ENCODE peak calls at places on chromosomes 3 and 15, in ten cellular contexts. One of them, this sample, is unnamed.

GRCh38 chr3:45644063-45644462 is 45.1 kb upstream of the SACM1L start:
- DNase-seq in hepatocyte: no peak
- DNase-seq in aorta: no peak
- DNase-seq in body of pancreas: no peak
- DNase-seq in breast epithelium: no peak
- DNase-seq in kidney: no peak
- DNase-seq in keratinocyte: no peak
- DNase-seq in colonic mucosa: no peak
- DNase-seq in GM23248: peak; percentile 89
- DNase-seq in astrocyte: peak; percentile 79
- DNase-seq in this sample: no peak

GRCh38 chr3:156594229-156594683 is 39.3 kb upstream of the SSR3 start:
- DNase-seq in hepatocyte: peak; percentile 43
- DNase-seq in aorta: no peak
- DNase-seq in body of pancreas: peak; percentile 28
- DNase-seq in breast epithelium: no peak
- DNase-seq in kidney: no peak
- DNase-seq in keratinocyte: no peak
- DNase-seq in colonic mucosa: no peak
- DNase-seq in GM23248: peak; percentile 32
- DNase-seq in astrocyte: no peak
- DNase-seq in this sample: no peak

GRCh38 chr3:157429703-157430102 is 6.9 kb upstream of the PTX3 start:
- DNase-seq in hepatocyte: no peak
- DNase-seq in aorta: no peak
- DNase-seq in body of pancreas: no peak
- DNase-seq in breast epithelium: no peak
- DNase-seq in kidney: no peak
- DNase-seq in keratinocyte: no peak
- DNase-seq in colonic mucosa: no peak
- DNase-seq in GM23248: peak; percentile 71
- DNase-seq in astrocyte: no peak
- DNase-seq in this sample: no peak

GRCh38 chr3:143571548-143571947 is 276.7 kb downstream of the SLC9A9 start:
- DNase-seq in hepatocyte: no peak
- DNase-seq in aorta: no peak
- DNase-seq in body of pancreas: no peak
- DNase-seq in breast epithelium: no peak
- DNase-seq in kidney: no peak
- DNase-seq in keratinocyte: no peak
- DNase-seq in colonic mucosa: no peak
- DNase-seq in GM23248: peak; percentile 33
- DNase-seq in astrocyte: peak; percentile 53
- DNase-seq in this sample: no peak

GRCh38 chr3:84573962-84574361 is 384.8 kb upstream of the CADM2 start:
- DNase-seq in hepatocyte: no peak
- DNase-seq in aorta: no peak
- DNase-seq in body of pancreas: no peak
- DNase-seq in breast epithelium: no peak
- DNase-seq in kidney: no peak
- DNase-seq in keratinocyte: no peak
- DNase-seq in colonic mucosa: no peak
- DNase-seq in GM23248: no peak
- DNase-seq in astrocyte: no peak
- DNase-seq in this sample: no peak

GRCh38 chr15:84638103-84638502 is 16.0 kb downstream of the WDR73 start:
- DNase-seq in hepatocyte: peak; percentile 39
- DNase-seq in aorta: no peak
- DNase-seq in body of pancreas: peak; percentile 42
- DNase-seq in breast epithelium: no peak
- DNase-seq in kidney: no peak
- DNase-seq in keratinocyte: no peak
- DNase-seq in colonic mucosa: no peak
- DNase-seq in GM23248: peak; percentile 56
- DNase-seq in astrocyte: no peak
- DNase-seq in this sample: peak; percentile 52

GRCh38 chr3:111227216-111227615 is 155.6 kb downstream of the NECTIN3 start:
- DNase-seq in hepatocyte: no peak
- DNase-seq in aorta: no peak
- DNase-seq in body of pancreas: no peak
- DNase-seq in breast epithelium: no peak
- DNase-seq in kidney: no peak
- DNase-seq in keratinocyte: no peak
- DNase-seq in colonic mucosa: no peak
- DNase-seq in GM23248: peak; percentile 74
- DNase-seq in astrocyte: peak; percentile 89
- DNase-seq in this sample: no peak

GRCh38 chr3:184564685-184565385 is 3.2 kb downstream of the EPHB3 start:
- DNase-seq in hepatocyte: no peak
- DNase-seq in aorta: no peak
- DNase-seq in body of pancreas: no peak
- DNase-seq in breast epithelium: no peak
- DNase-seq in kidney: no peak
- DNase-seq in keratinocyte: no peak
- DNase-seq in colonic mucosa: no peak
- DNase-seq in GM23248: no peak
- DNase-seq in astrocyte: no peak
- DNase-seq in this sample: no peak

GRCh38 chr3:125061170-125061569 is 5.4 kb upstream of the HEG1 start:
- DNase-seq in hepatocyte: peak; percentile 48
- DNase-seq in aorta: no peak
- DNase-seq in body of pancreas: peak; percentile 39
- DNase-seq in breast epithelium: no peak
- DNase-seq in kidney: no peak
- DNase-seq in keratinocyte: no peak
- DNase-seq in colonic mucosa: no peak
- DNase-seq in GM23248: peak; percentile 64
- DNase-seq in astrocyte: no peak
- DNase-seq in this sample: no peak

GRCh38 chr3:125058529-125058928 is 2.7 kb upstream of the HEG1 start:
- DNase-seq in hepatocyte: no peak
- DNase-seq in aorta: no peak
- DNase-seq in body of pancreas: no peak
- DNase-seq in breast epithelium: no peak
- DNase-seq in kidney: no peak
- DNase-seq in keratinocyte: no peak
- DNase-seq in colonic mucosa: no peak
- DNase-seq in GM23248: no peak
- DNase-seq in astrocyte: no peak
- DNase-seq in this sample: no peak

GRCh38 chr3:125057186-125057850 is 1.5 kb upstream of the HEG1 start:
- DNase-seq in hepatocyte: no peak
- DNase-seq in aorta: no peak
- DNase-seq in body of pancreas: no peak
- DNase-seq in breast epithelium: no peak
- DNase-seq in kidney: no peak
- DNase-seq in keratinocyte: peak; percentile 58
- DNase-seq in colonic mucosa: no peak
- DNase-seq in GM23248: peak; percentile 91
- DNase-seq in astrocyte: peak; percentile 84
- DNase-seq in this sample: no peak

GRCh38 chr3:125059488-125060245 is 3.9 kb upstream of the HEG1 start:
- DNase-seq in hepatocyte: no peak
- DNase-seq in aorta: no peak
- DNase-seq in body of pancreas: peak; percentile 66
- DNase-seq in breast epithelium: no peak
- DNase-seq in kidney: no peak
- DNase-seq in keratinocyte: no peak
- DNase-seq in colonic mucosa: no peak
- DNase-seq in GM23248: peak; percentile 62
- DNase-seq in astrocyte: no peak
- DNase-seq in this sample: no peak

DNA sequence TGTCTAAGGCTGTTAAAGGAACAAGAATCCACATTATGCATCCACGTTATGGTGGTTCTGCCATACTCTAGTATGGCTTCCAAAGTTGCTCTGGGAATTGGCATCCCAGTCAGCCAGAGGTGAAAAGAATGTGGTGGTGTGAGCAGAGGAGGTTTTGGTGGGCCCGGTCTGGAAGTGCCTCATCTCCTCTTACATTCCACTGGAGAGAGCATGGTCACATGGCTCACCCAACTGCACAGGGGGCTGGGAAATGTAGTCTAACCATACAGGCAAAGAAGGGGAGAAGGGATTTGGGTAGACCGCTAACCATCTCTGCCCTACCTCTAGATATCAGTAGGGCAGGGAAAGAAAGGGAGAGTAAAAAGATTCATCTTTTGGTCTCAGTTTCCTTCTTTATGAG is 3.2 kb upstream of the HEG1 start:
- DNase-seq in hepatocyte: no peak
- DNase-seq in aorta: no peak
- DNase-seq in body of pancreas: no peak
- DNase-seq in breast epithelium: no peak
- DNase-seq in kidney: no peak
- DNase-seq in keratinocyte: no peak
- DNase-seq in colonic mucosa: no peak
- DNase-seq in GM23248: no peak
- DNase-seq in astrocyte: no peak
- DNase-seq in this sample: no peak
- H3K4me1 ChIP-seq in hepatocyte: peaks cover 22% of the 10 kb centered on the region
- H3K4me1 ChIP-seq in aorta: peaks cover 8% of the 10 kb centered on the region
- H3K4me1 ChIP-seq in body of pancreas: peaks cover 49% of the 10 kb centered on the region
- H3K4me1 ChIP-seq in breast epithelium: peaks cover 9% of the 10 kb centered on the region
- H3K4me1 ChIP-seq in kidney: peaks cover 8% of the 10 kb centered on the region
- H3K4me1 ChIP-seq in keratinocyte: peaks cover 46% of the 10 kb centered on the region
- H3K4me1 ChIP-seq in colonic mucosa: no peaks in the 10 kb centered on the region
- H3K4me1 ChIP-seq in GM23248: peaks cover 56% of the 10 kb centered on the region
- H3K4me1 ChIP-seq in astrocyte: peaks cover 43% of the 10 kb centered on the region
- H3K4me1 ChIP-seq in this sample: peaks cover 9% of the 10 kb centered on the region

GRCh38 chr3:49022751-49023171 is 840 bp downstream of the NDUFAF3 start:
- DNase-seq in hepatocyte: no peak
- DNase-seq in aorta: peak; percentile 76
- DNase-seq in body of pancreas: no peak
- DNase-seq in breast epithelium: no peak
- DNase-seq in kidney: peak; percentile 78
- DNase-seq in keratinocyte: no peak
- DNase-seq in colonic mucosa: no peak
- DNase-seq in GM23248: peak; percentile 54
- DNase-seq in astrocyte: no peak
- DNase-seq in this sample: peak; percentile 59

GRCh38 chr3:49024449-49024848 is 2.5 kb downstream of the NDUFAF3 start:
- DNase-seq in hepatocyte: no peak
- DNase-seq in aorta: no peak
- DNase-seq in body of pancreas: no peak
- DNase-seq in breast epithelium: no peak
- DNase-seq in kidney: no peak
- DNase-seq in keratinocyte: no peak
- DNase-seq in colonic mucosa: no peak
- DNase-seq in GM23248: no peak
- DNase-seq in astrocyte: no peak
- DNase-seq in this sample: no peak

GRCh38 chr3:49025005-49025792 is 3.3 kb downstream of the NDUFAF3 start:
- DNase-seq in hepatocyte: no peak
- DNase-seq in aorta: peak; percentile 55
- DNase-seq in body of pancreas: no peak
- DNase-seq in breast epithelium: no peak
- DNase-seq in kidney: no peak
- DNase-seq in keratinocyte: no peak
- DNase-seq in colonic mucosa: no peak
- DNase-seq in GM23248: peak; percentile 37
- DNase-seq in astrocyte: no peak
- DNase-seq in this sample: no peak

GRCh38 chr3:49021813-49022720 is at the start of gene NDUFAF3:
- DNase-seq in hepatocyte: peak; percentile 96
- DNase-seq in aorta: peak; percentile 98
- DNase-seq in body of pancreas: peak; percentile 94
- DNase-seq in breast epithelium: peak; percentile 95
- DNase-seq in kidney: peak; percentile 98
- DNase-seq in keratinocyte: no peak
- DNase-seq in colonic mucosa: peak; percentile 95
- DNase-seq in GM23248: peak; percentile 97
- DNase-seq in astrocyte: peak; percentile 85
- DNase-seq in this sample: peak; percentile 99

GRCh38 chr3:49023775-49024174 is 1.9 kb downstream of the NDUFAF3 start:
- DNase-seq in hepatocyte: no peak
- DNase-seq in aorta: peak; percentile 27
- DNase-seq in body of pancreas: no peak
- DNase-seq in breast epithelium: no peak
- DNase-seq in kidney: no peak
- DNase-seq in keratinocyte: no peak
- DNase-seq in colonic mucosa: no peak
- DNase-seq in GM23248: no peak
- DNase-seq in astrocyte: no peak
- DNase-seq in this sample: no peak
- H3K4me1 ChIP-seq in hepatocyte: peaks cover 36% of the 10 kb centered on the region
- H3K4me1 ChIP-seq in aorta: no peaks in the 10 kb centered on the region
- H3K4me1 ChIP-seq in body of pancreas: peaks cover 75% of the 10 kb centered on the region
- H3K4me1 ChIP-seq in breast epithelium: peaks cover 24% of the 10 kb centered on the region
- H3K4me1 ChIP-seq in kidney: peaks cover 14% of the 10 kb centered on the region
- H3K4me1 ChIP-seq in keratinocyte: peaks cover 42% of the 10 kb centered on the region
- H3K4me1 ChIP-seq in colonic mucosa: peaks cover 18% of the 10 kb centered on the region
- H3K4me1 ChIP-seq in GM23248: peaks cover 22% of the 10 kb centered on the region
- H3K4me1 ChIP-seq in astrocyte: peaks cover 27% of the 10 kb centered on the region
- H3K4me1 ChIP-seq in this sample: peaks cover 68% of the 10 kb centered on the region

DNA sequence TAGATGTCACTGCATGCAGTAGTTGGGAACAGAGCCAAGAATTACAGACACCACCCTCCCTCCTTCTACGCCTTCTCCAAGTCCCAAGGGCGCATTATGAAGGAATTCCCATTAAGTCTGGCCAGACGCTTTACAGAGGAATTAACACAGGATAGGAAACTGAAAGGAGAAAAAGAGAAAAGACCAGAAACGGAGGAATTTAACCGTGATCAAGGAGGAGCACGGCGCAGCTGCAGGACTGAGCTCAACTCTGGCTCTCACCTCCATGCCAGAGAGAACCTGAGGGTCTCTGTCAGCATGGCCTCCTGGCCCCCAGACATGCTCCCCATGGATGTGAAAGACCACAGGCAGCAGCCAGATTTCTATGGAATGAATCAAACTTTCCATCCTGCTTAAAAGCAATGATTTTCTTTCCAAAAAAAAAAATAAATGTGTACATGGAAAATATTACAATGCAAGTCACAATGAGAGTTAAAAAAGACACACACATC is 13.7 kb downstream of the ATP10A start:
- DNase-seq in hepatocyte: peak; percentile 65
- DNase-seq in aorta: no peak
- DNase-seq in body of pancreas: peak; percentile 32
- DNase-seq in breast epithelium: no peak
- DNase-seq in kidney: no peak
- DNase-seq in keratinocyte: no peak
- DNase-seq in colonic mucosa: no peak
- DNase-seq in GM23248: peak; percentile 94
- DNase-seq in astrocyte: peak; percentile 88
- DNase-seq in this sample: no peak
- H3K4me1 ChIP-seq in hepatocyte: peaks cover 14% of the 10 kb centered on the region
- H3K4me1 ChIP-seq in aorta: no peaks in the 10 kb centered on the region
- H3K4me1 ChIP-seq in body of pancreas: no peaks in the 10 kb centered on the region
- H3K4me1 ChIP-seq in breast epithelium: peaks cover 6% of the 10 kb centered on the region
- H3K4me1 ChIP-seq in kidney: no peaks in the 10 kb centered on the region
- H3K4me1 ChIP-seq in keratinocyte: no peaks in the 10 kb centered on the region
- H3K4me1 ChIP-seq in colonic mucosa: peaks cover 3% of the 10 kb centered on the region
- H3K4me1 ChIP-seq in GM23248: peaks cover 63% of the 10 kb centered on the region
- H3K4me1 ChIP-seq in astrocyte: peaks cover 26% of the 10 kb centered on the region
- H3K4me1 ChIP-seq in this sample: peaks cover 90% of the 10 kb centered on the region

GRCh38 chr15:36769110-36769509 is 189.7 kb downstream of the CDIN1 start:
- DNase-seq in hepatocyte: no peak
- DNase-seq in aorta: no peak
- DNase-seq in body of pancreas: no peak
- DNase-seq in breast epithelium: no peak
- DNase-seq in kidney: no peak
- DNase-seq in keratinocyte: no peak
- DNase-seq in colonic mucosa: no peak
- DNase-seq in GM23248: peak; percentile 48
- DNase-seq in astrocyte: peak; percentile 26
- DNase-seq in this sample: no peak

GRCh38 chr15:36771826-36772225 is 192.4 kb downstream of the CDIN1 start:
- DNase-seq in hepatocyte: no peak
- DNase-seq in aorta: no peak
- DNase-seq in body of pancreas: no peak
- DNase-seq in breast epithelium: no peak
- DNase-seq in kidney: no peak
- DNase-seq in keratinocyte: no peak
- DNase-seq in colonic mucosa: no peak
- DNase-seq in GM23248: no peak
- DNase-seq in astrocyte: no peak
- DNase-seq in this sample: no peak

DNA sequence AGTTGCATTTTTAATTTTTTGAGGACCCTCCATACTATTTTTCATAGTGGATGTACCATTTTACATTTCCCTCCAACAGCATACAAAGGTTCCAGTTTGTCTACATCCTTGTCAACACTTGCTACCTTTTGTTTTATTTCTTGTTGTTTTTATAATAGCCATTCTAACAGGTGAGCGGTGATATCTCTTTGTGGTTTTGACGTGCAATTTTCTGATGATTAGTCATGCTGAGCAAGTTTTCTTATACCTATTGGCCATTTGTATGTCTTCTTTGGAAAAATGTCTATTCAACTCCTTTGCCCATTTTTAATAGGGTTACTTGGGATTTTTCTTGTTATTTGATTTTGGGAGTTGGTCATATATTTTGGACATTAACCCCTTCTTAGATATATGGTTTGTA is 187.0 kb downstream of the CDIN1 start:
- DNase-seq in hepatocyte: no peak
- DNase-seq in aorta: no peak
- DNase-seq in body of pancreas: no peak
- DNase-seq in breast epithelium: no peak
- DNase-seq in kidney: no peak
- DNase-seq in keratinocyte: no peak
- DNase-seq in colonic mucosa: no peak
- DNase-seq in GM23248: no peak
- DNase-seq in astrocyte: no peak
- DNase-seq in this sample: no peak
- H3K4me1 ChIP-seq in hepatocyte: no peaks in the 10 kb centered on the region
- H3K4me1 ChIP-seq in aorta: no peaks in the 10 kb centered on the region
- H3K4me1 ChIP-seq in body of pancreas: no peaks in the 10 kb centered on the region
- H3K4me1 ChIP-seq in breast epithelium: no peaks in the 10 kb centered on the region
- H3K4me1 ChIP-seq in kidney: no peaks in the 10 kb centered on the region
- H3K4me1 ChIP-seq in keratinocyte: peaks cover 11% of the 10 kb centered on the region
- H3K4me1 ChIP-seq in colonic mucosa: no peaks in the 10 kb centered on the region
- H3K4me1 ChIP-seq in GM23248: no peaks in the 10 kb centered on the region
- H3K4me1 ChIP-seq in astrocyte: peaks cover 7% of the 10 kb centered on the region
- H3K4me1 ChIP-seq in this sample: no peaks in the 10 kb centered on the region

This sample was measured in OCI-LY7.